ENCODE peak calls at places on chromosomes 12 and 14, in nine cellular contexts. V is gastrocnemius medialis, F is IMR-90, R is HCT116, W is A549, Q is transverse colon, I is heart left ventricle, T is prostate gland, Y is ovary. A is an unnamed sample.

GRCh38 chr12:62882696-62883095 is 52.3 kb downstream of the PPM1H start:
- DNase-seq in V (no peak), F (no peak), R (no peak), W (no peak), Q (no peak), I (no peak), T (no peak), Y (no peak), A (no peak)

GRCh38 chr12:18970603-18971002 is 158.9 kb upstream of the PLEKHA5 start:
- DNase-seq in V (no peak), F (peak), R (no peak), W (no peak), Q (no peak), I (no peak), T (no peak), Y (no peak), A (no peak)

GRCh38 chr14:67510121-67510520 is 21.6 kb upstream of the TMEM229B start:
- DNase-seq in V (no peak), F (peak), R (no peak), W (no peak), Q (no peak), I (no peak), T (no peak), Y (no peak), A (no peak)

GRCh38 chr14:94173471-94173884 is 644 bp upstream of the PPP4R4 start:
- DNase-seq in V (no peak), F (no peak), R (no peak), W (no peak), Q (peak), I (peak), T (peak), Y (no peak), A (peak)

GRCh38 chr14:61188936-61189808 is 92.0 kb downstream of the TMEM30B start:
- DNase-seq in V (peak), F (peak), R (no peak), W (peak), Q (peak), I (peak), T (peak), Y (peak), A (peak)

GRCh38 chr12:121121805-121122204 is 10.9 kb upstream of the P2RX7 start:
- DNase-seq in V (no peak), F (no peak), R (no peak), W (no peak), Q (no peak), I (no peak), T (no peak), Y (no peak), A (no peak)

GRCh38 chr12:107600596-107601144 is 84.9 kb upstream of the PWP1 start:
- DNase-seq in V (no peak), F (no peak), R (no peak), W (no peak), Q (no peak), I (no peak), T (no peak), Y (no peak), A (no peak)

GRCh38 chr12:32369202-32369601 is 30.2 kb upstream of the FGD4 start:
- DNase-seq in V (no peak), F (no peak), R (no peak), W (no peak), Q (no peak), I (no peak), T (no peak), Y (no peak), A (no peak)

GRCh38 chr12:29160230-29160629 is 11.2 kb downstream of the FAR2 start:
- DNase-seq in V (no peak), F (no peak), R (no peak), W (no peak), Q (no peak), I (no peak), T (no peak), Y (no peak), A (no peak)

GRCh38 chr14:32826404-32827082 is 112.1 kb upstream of the NPAS3 start:
- DNase-seq in V (no peak), F (no peak), R (no peak), W (no peak), Q (no peak), I (peak), T (no peak), Y (no peak), A (peak)

GRCh38 chr14:95039259-95039992 is 117.9 kb downstream of the DICER1 start:
- DNase-seq in V (no peak), F (no peak), R (no peak), W (no peak), Q (no peak), I (no peak), T (no peak), Y (no peak), A (no peak)

GRCh38 chr14:60561845-60562746 is 53.1 kb downstream of the SIX6 start:
- DNase-seq in V (peak), F (peak), R (peak), W (peak), Q (peak), I (peak), T (peak), Y (peak), A (peak)

GRCh38 chr14:23352506-23353432 is at the start of gene SLC22A17:
- DNase-seq in V (no peak), F (peak), R (peak), W (peak), Q (peak), I (peak), T (peak), Y (peak), A (peak)
- TF ChIP-seq POLR2A in V (no peak), F (peak), R (no peak), W (peak), Q (peak), I (no peak), T (peak), Y (peak), A (peak)

GRCh38 chr12:1629338-1630080 is 478 bp downstream of the WNT5B start:
- DNase-seq in V (no peak), F (no peak), R (no peak), W (no peak), Q (peak), I (no peak), T (no peak), Y (no peak), A (no peak)
- TF ChIP-seq CTCF in V (no peak), F (no peak), R (no peak), W (no peak), Q (no peak), I (no peak), T (no peak), Y (no peak), A (no peak)

DNA sequence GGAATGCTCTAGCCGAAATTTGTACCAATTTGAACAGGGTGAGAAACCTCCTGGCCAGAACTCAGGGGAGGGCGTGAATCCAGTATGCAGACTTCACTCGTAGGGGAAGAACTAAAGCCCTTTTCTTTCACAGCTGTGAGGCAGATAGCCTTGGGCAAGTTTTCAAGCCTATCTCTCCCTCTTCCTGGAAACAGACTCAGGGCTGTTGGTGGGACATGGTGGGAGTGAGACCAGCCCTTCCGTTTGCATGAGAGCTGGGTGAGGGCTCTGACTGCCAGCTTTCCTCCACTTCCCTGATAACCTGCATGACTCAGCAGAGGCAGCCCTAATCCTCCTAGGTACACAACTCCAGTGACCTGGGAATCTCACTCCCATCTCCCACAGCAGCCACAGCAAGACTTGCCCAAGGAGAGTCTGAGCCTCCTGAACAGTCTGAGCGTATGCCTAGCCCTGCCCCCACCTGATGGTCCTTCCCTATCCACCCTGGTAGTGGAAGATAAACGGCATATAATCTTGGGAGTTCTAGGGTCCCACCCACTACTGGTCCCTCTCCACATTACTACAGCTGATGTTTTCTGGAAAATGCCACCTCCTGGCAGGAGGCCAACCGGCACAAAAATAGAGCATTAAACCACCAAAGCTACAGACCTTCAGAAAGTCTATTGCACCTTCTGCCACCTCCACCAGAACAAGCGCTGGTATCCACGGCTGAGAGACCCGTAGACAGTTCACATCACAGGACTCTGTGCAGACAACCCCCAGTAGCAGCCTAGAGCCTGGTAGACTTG is 170.2 kb upstream of the AMIGO2 start:
- DNase-seq in V (no peak), F (no peak), R (no peak), W (no peak), Q (no peak), I (no peak), T (no peak), Y (no peak), A (no peak)
- TF ChIP-seq POLR2A in V (no peak), F (no peak), R (no peak), W (no peak), Q (no peak), I (no peak), T (no peak), Y (no peak), A (no peak)

GRCh38 chr12:12072064-12072760 is 1.5 kb downstream of the BCL2L14 start:
- DNase-seq in V (no peak), F (no peak), R (no peak), W (no peak), Q (peak), I (no peak), T (peak), Y (no peak), A (peak)

GRCh38 chr12:12070149-12070548 is 590 bp upstream of the BCL2L14 start:
- DNase-seq in V (no peak), F (no peak), R (no peak), W (no peak), Q (peak), I (no peak), T (no peak), Y (no peak), A (no peak)

GRCh38 chr12:12070674-12071661 is at the start of gene BCL2L14:
- DNase-seq in V (no peak), F (no peak), R (no peak), W (no peak), Q (peak), I (no peak), T (peak), Y (no peak), A (no peak)
- TF ChIP-seq CTCF in V (no peak), F (no peak), R (peak), W (no peak), Q (no peak), I (no peak), T (no peak), Y (no peak), A (no peak)

GRCh38 chr12:22048351-22049041 is 2.5 kb downstream of the CMAS start:
- DNase-seq in V (no peak), F (no peak), R (no peak), W (no peak), Q (no peak), I (no peak), T (no peak), Y (no peak), A (no peak)

GRCh38 chr12:22050078-22050477 is 4.1 kb downstream of the CMAS start:
- DNase-seq in V (no peak), F (no peak), R (no peak), W (no peak), Q (no peak), I (no peak), T (no peak), Y (no peak), A (no peak)

GRCh38 chr12:22056607-22057006 is 10.6 kb downstream of the CMAS start:
- DNase-seq in V (no peak), F (no peak), R (no peak), W (no peak), Q (no peak), I (no peak), T (no peak), Y (no peak), A (no peak)

GRCh38 chr12:22051114-22051698 is 5.2 kb downstream of the CMAS start:
- DNase-seq in V (no peak), F (no peak), R (no peak), W (no peak), Q (no peak), I (no peak), T (peak), Y (no peak), A (no peak)

DNA sequence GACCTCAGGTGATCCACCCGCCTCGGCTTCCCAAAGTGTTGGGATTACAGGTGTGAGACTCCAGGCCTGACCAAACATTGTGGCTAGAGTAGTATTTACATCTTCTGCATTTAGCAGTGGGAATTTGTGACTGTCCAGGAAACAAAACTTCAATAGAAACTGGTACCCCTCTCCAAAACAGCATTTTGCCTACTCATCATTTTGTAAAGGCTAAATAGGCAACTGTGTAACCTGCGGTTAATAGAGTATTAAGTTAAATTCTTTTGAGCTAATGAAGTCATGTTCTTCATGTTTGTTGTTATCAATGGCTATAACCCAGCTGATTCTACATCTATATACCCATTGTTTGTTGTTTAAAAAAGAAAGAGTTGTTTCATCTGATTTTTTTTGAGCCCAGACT is 8.1 kb downstream of the CMAS start:
- DNase-seq in V (no peak), F (no peak), R (no peak), W (no peak), Q (no peak), I (no peak), T (no peak), Y (no peak), A (no peak)
- TF ChIP-seq POLR2A in V (no peak), F (no peak), R (no peak), W (no peak), Q (no peak), I (no peak), T (no peak), Y (no peak), A (no peak)

GRCh38 chr14:71355324-71356201 is 448.3 kb downstream of the PCNX1 start:
- DNase-seq in V (no peak), F (peak), R (no peak), W (no peak), Q (no peak), I (peak), T (peak), Y (peak), A (peak)

GRCh38 chr14:71358209-71358931 is 451.1 kb downstream of the PCNX1 start:
- DNase-seq in V (no peak), F (peak), R (no peak), W (no peak), Q (no peak), I (no peak), T (no peak), Y (no peak), A (no peak)

GRCh38 chr14:71354142-71354541 is 446.9 kb downstream of the PCNX1 start:
- DNase-seq in V (no peak), F (no peak), R (no peak), W (no peak), Q (no peak), I (no peak), T (no peak), Y (no peak), A (no peak)

GRCh38 chr14:71359823-71360222 is 452.6 kb downstream of the PCNX1 start:
- DNase-seq in V (no peak), F (no peak), R (no peak), W (no peak), Q (no peak), I (no peak), T (no peak), Y (no peak), A (no peak)

GRCh38 chr14:71354801-71355200 is 447.5 kb downstream of the PCNX1 start:
- DNase-seq in V (no peak), F (peak), R (no peak), W (no peak), Q (no peak), I (no peak), T (no peak), Y (no peak), A (no peak)
- TF ChIP-seq CTCF in V (no peak), F (no peak), R (no peak), W (no peak), Q (no peak), I (no peak), T (no peak), Y (no peak), A (no peak)

GRCh38 chr12:49643961-49644619 is 20.7 kb downstream of the PRPF40B start:
- DNase-seq in V (no peak), F (no peak), R (no peak), W (no peak), Q (no peak), I (no peak), T (no peak), Y (peak), A (no peak)
- TF ChIP-seq POLR2A in V (no peak), F (no peak), R (no peak), W (peak), Q (no peak), I (no peak), T (no peak), Y (no peak), A (no peak)

DNA sequence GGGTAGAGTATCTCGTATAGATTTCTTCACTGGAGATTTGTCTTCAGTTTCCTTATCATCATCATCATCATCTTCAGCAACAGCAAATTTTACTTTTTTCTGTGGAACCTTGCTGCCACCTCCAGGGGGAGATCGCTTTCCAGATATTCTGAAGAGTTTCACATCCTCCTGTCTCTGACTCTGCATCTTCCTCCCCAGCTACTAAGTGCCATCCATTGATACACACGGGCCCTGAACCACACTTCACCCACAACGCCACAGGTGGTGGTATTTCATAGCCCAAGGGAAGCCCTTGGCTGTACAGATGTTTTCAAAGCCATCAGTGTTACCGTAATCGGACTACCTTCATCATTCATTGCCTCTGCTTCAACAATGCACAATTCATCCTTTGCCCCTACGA is 82.2 kb downstream of the PPP2R5C start:
- DNase-seq in V (no peak), F (no peak), R (no peak), W (no peak), Q (peak), I (no peak), T (no peak), Y (no peak), A (no peak)
- TF ChIP-seq CTCF in V (peak), F (peak), R (peak), W (peak), Q (peak), I (peak), T (no peak), Y (no peak), A (no peak)

GRCh38 chr12:122403115-122403770 is 19.2 kb downstream of the CLIP1 start:
- DNase-seq in V (no peak), F (no peak), R (no peak), W (no peak), Q (no peak), I (no peak), T (no peak), Y (no peak), A (no peak)

GRCh38 chr12:122399254-122399591 is 23.2 kb downstream of the CLIP1 start:
- DNase-seq in V (peak), F (peak), R (no peak), W (no peak), Q (no peak), I (no peak), T (no peak), Y (no peak), A (no peak)

GRCh38 chr12:122402264-122402663 is 20.2 kb downstream of the CLIP1 start:
- DNase-seq in V (no peak), F (no peak), R (no peak), W (no peak), Q (no peak), I (no peak), T (no peak), Y (no peak), A (peak)

GRCh38 chr12:122403831-122404230 is 18.6 kb downstream of the CLIP1 start:
- DNase-seq in V (peak), F (no peak), R (no peak), W (no peak), Q (no peak), I (no peak), T (no peak), Y (no peak), A (no peak)

DNA sequence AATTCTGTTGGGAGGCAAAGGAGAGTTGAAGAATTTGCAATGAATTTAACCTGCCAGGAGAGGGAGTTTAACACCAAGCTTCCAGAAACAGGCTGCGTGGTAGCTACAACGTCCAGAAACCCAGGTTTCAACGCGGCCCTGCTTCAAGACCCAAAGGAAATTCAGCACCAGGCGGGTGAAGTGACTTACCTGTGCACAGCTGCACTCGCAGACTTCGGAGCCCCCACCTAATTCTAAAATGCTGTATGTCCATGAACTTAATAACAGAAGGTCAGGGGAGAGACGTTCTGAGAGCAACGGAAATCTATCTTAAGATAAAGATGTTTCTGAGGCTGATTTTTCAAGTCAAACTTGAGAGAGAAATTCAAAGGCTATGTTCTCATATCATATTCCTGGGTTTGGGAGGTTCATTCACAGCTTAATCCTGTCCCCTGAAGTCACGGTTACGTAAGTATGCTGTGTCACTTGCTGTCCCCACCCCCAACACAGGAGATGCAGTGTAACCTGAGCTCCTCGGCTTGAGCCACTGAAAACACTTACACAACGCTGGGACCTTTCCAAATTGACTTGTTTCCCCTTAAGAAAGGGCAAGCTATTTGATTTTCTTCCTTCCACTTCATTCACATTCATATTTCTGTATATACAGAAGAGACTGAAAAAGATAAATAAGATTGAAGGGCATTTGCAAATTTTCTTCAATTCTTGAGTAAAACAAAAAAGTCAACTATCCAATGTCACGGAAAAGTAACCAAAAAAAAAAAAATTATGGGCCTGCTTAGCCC is 22.7 kb downstream of the CLIP1 start:
- DNase-seq in V (peak), F (peak), R (peak), W (peak), Q (peak), I (peak), T (peak), Y (peak), A (peak)
- TF ChIP-seq POLR2A in V (no peak), F (peak), R (no peak), W (no peak), Q (no peak), I (no peak), T (peak), Y (no peak), A (peak)

DNA sequence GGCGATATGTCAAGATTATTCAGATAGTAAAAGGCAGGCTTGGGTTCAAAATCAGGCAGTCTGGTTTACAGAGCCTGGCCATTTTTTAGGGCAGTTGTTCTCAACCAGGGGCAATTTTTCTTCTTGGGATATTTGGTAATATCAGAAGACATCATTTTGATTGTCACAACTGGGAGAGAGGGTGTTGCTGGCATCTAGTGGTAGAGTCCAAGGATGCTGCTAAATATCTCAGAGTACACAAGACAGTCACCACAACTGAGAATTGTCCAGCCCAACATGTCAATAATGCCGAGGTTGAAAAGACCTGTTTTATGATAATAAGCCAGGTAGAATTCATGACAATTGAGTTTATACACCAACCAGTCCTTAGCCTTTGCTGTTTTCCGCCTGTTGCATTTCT is 733.9 kb downstream of the NRXN3 start:
- DNase-seq in V (no peak), F (no peak), R (no peak), W (no peak), Q (no peak), I (no peak), T (no peak), Y (no peak), A (no peak)
- TF ChIP-seq CTCF in V (no peak), F (no peak), R (no peak), W (no peak), Q (no peak), I (no peak), T (no peak), Y (no peak), A (no peak)